ENCODE peak calls at places on chromosomes 16 and 17, in seven cellular contexts. O, J, R, T, V, M and K are unnamed samples.

GRCh38 chr17:74147966-74148365 is 55.5 kb upstream of the RPL38 start:
- DNase-seq in V (no peak), O (no peak), R (no peak), T (peak), M (no peak), J (no peak), K (no peak)

GRCh38 chr17:76063880-76064546 is 8.3 kb downstream of the SRP68 start:
- DNase-seq in J (no peak), M (no peak), O (no peak), T (no peak), R (peak), V (no peak), K (peak)

GRCh38 chr17:263271-263670 is 81.8 kb upstream of the DOC2B start:
- DNase-seq in R (no peak), J (no peak), T (peak), V (no peak), O (no peak), M (no peak), K (no peak)

GRCh38 chr17:17416400-17417360 is 60.1 kb upstream of the MED9 start:
- DNase-seq in J (peak), V (peak), O (no peak), R (no peak), T (no peak), M (peak), K (no peak)

GRCh38 chr16:17101646-17102045 is 369.1 kb downstream of the XYLT1 start:
- DNase-seq in O (no peak), R (no peak), T (no peak), J (no peak), V (no peak), M (peak), K (no peak)

GRCh38 chr17:45143767-45144198 is 4.5 kb upstream of the HEXIM1 start:
- DNase-seq in O (no peak), J (no peak), T (peak), M (no peak), V (no peak), R (no peak), K (peak)

GRCh38 chr16:35908942-35909341 is 2449.5 kb downstream of the TP53TG3F start:
- DNase-seq in M (no peak), T (no peak), J (no peak), R (no peak), V (no peak), O (no peak), K (no peak)

GRCh38 chr17:70859829-70860228 is 690.5 kb downstream of the KCNJ2 start:
- DNase-seq in J (no peak), T (no peak), M (no peak), O (no peak), R (no peak), V (no peak), K (no peak)